ENCODE peak calls at places on chromosome 11, in ten cellular contexts. S is HFFc6; U is stimulated activated CD8-positive, alpha-beta memory T cell treated with anti-CD3 and anti-CD28 coated beads, Interleukin-4, amount 100 ng/mL, for 1 hour; J is astrocyte; C is stimulated activated naive CD8-positive, alpha-beta T cell treated with anti-CD3 and anti-CD28 coated beads, Interleukin-15, amount 100 ng/mL, for 72 hours; R is lower lobe of right lung; Q is activated naive CD8-positive, alpha-beta T cell treated with anti-CD3 and anti-CD28 coated beads, Interleukin-2, amount 50 U/mL, for 24 hours; T is choroid plexus epithelial cell; B is GM19239; Y is stimulated activated naive B cell treated with anti-CD40 and anti-IgM and Interleukin-4, amounts not matched to agents 10 μg/mL and 1 μg/mL and 100 μg/mL, for 72 hours. H is an unnamed sample.

GRCh38 chr11:6705905-6706535 is 22.9 kb upstream of the MRPL17 start:
- DNase-seq in B (peak), S (peak), J (peak), R (no peak), Q (peak), U (no peak), C (peak), T (peak), Y (no peak), H (peak)

GRCh38 chr11:76282786-76283185 is 76.5 kb upstream of the WNT11 start:
- DNase-seq in C (no peak), U (no peak), T (no peak), Q (no peak), J (no peak), R (no peak), Y (no peak), B (no peak), S (no peak), H (no peak)

GRCh38 chr11:7941141-7941540 is 367 bp downstream of the OR10A3 start:
- DNase-seq in T (no peak), J (no peak), C (no peak), S (no peak), Q (no peak), Y (no peak), U (no peak), R (no peak), B (no peak), H (no peak)

GRCh38 chr11:109960831-109961230 is 132.4 kb upstream of the ZC3H12C start:
- DNase-seq in C (no peak), J (peak), S (peak), T (peak), Q (no peak), Y (no peak), B (no peak), R (no peak), U (no peak), H (no peak)

GRCh38 chr11:78921517-78921916 is 346.9 kb upstream of the NARS2 start:
- DNase-seq in Y (no peak), J (no peak), B (no peak), Q (no peak), S (no peak), C (no peak), R (no peak), U (no peak), T (no peak), H (peak)

GRCh38 chr11:11036185-11037161 is 178.6 kb upstream of the ZBED5 start:
- DNase-seq in C (peak), Q (no peak), B (peak), T (peak), R (no peak), S (peak), Y (peak), J (peak), U (no peak), H (peak)

GRCh38 chr11:1543606-1544263 is 28.3 kb downstream of the DUSP8 start:
- DNase-seq in J (no peak), S (no peak), B (no peak), T (no peak), C (no peak), Q (no peak), U (no peak), Y (no peak), R (no peak), H (no peak)

GRCh38 chr11:120877746-120878365 is 146.0 kb upstream of the TBCEL start:
- DNase-seq in Y (no peak), S (no peak), B (no peak), U (no peak), C (no peak), Q (no peak), R (no peak), J (no peak), T (no peak), H (peak)

GRCh38 chr11:32034149-32034548 is 56.7 kb upstream of the RCN1 start:
- DNase-seq in S (peak), U (no peak), Y (no peak), R (no peak), T (peak), Q (no peak), B (no peak), J (peak), C (no peak), H (no peak)

GRCh38 chr11:35234836-35235235 is 95.9 kb downstream of the CD44 start:
- DNase-seq in T (no peak), Q (no peak), R (no peak), S (no peak), J (peak), C (no peak), U (no peak), Y (no peak), B (no peak), H (no peak)

GRCh38 chr11:62307950-62308349 is 9.1 kb upstream of the SCGB1D4 start:
- DNase-seq in J (no peak), Y (no peak), C (no peak), Q (no peak), T (no peak), R (no peak), S (no peak), B (no peak), U (no peak), H (no peak)

GRCh38 chr11:101880208-101880607 is 34.6 kb upstream of the CEP126 start:
- DNase-seq in J (peak), U (no peak), T (peak), Q (no peak), C (no peak), B (no peak), R (no peak), S (peak), Y (no peak), H (peak)

GRCh38 chr11:95277868-95278267 is 46.9 kb upstream of the SESN3 start:
- DNase-seq in Y (no peak), S (no peak), Q (no peak), T (no peak), B (no peak), J (no peak), R (no peak), U (no peak), C (no peak), H (no peak)